ENCODE peak calls at places on chromosomes 16 and 17, in eight cellular contexts. U, C, L, G, N, O, B and D are unnamed samples.

GRCh38 chr16:6753553-6753952 is 579.1 kb upstream of the RBFOX1 start:
- DNase-seq in N (peak), C (no peak), O (no peak), B (no peak), G (no peak), U (no peak), L (no peak), D (peak)

GRCh38 chr17:50946223-50946890 is 80.2 kb upstream of the TOB1 start:
- DNase-seq in C (no peak), O (no peak), B (no peak), L (no peak), G (no peak), N (no peak), U (no peak), D (no peak)

GRCh38 chr16:72480926-72481325 is 309.0 kb upstream of the PMFBP1 start:
- DNase-seq in C (no peak), L (no peak), U (peak), O (peak), B (no peak), N (no peak), G (no peak), D (no peak)

GRCh38 chr16:19130852-19131808 is 17.4 kb downstream of the ITPRIPL2 start:
- DNase-seq in B (no peak), U (peak), O (peak), L (no peak), G (peak), C (peak), N (no peak), D (no peak)

GRCh38 chr17:71830916-71831315 is 289.9 kb upstream of the SOX9 start:
- DNase-seq in O (no peak), N (peak), U (no peak), B (no peak), C (no peak), L (no peak), G (no peak), D (no peak)

GRCh38 chr17:69716571-69716970 is 302.1 kb downstream of the MAP2K6 start:
- DNase-seq in U (no peak), N (no peak), O (no peak), L (no peak), C (no peak), G (no peak), B (no peak), D (peak)

GRCh38 chr16:31876955-31877828 is 3.6 kb downstream of the ZNF267 start:
- DNase-seq in N (no peak), O (peak), C (peak), U (peak), B (peak), L (peak), G (no peak), D (no peak)

GRCh38 chr16:27405546-27406451 is 3.8 kb downstream of the IL21R start:
- DNase-seq in N (no peak), O (peak), C (no peak), L (no peak), G (no peak), U (no peak), B (peak), D (no peak)

GRCh38 chr17:40598021-40598927 is 33.0 kb upstream of the CCR7 start:
- DNase-seq in L (no peak), U (no peak), N (no peak), C (no peak), B (no peak), O (no peak), G (no peak), D (no peak)

GRCh38 chr16:84699147-84699711 is 571 bp upstream of the USP10 start:
- DNase-seq in U (peak), L (no peak), N (no peak), B (no peak), C (no peak), G (no peak), O (no peak), D (peak)

GRCh38 chr16:50767197-50767596 is 25.3 kb downstream of the CYLD start:
- DNase-seq in O (no peak), C (no peak), G (no peak), L (no peak), B (no peak), N (no peak), U (no peak), D (no peak)

GRCh38 chr17:8375738-8376259 is 705 bp downstream of the KRABD2 start:
- DNase-seq in O (no peak), L (no peak), N (peak), U (peak), G (no peak), B (no peak), C (no peak), D (peak)

GRCh38 chr16:84277244-84277823 is 17.3 kb upstream of the WFDC1 start:
- DNase-seq in C (peak), N (peak), O (peak), B (peak), L (peak), G (no peak), U (peak), D (peak)

GRCh38 chr17:43769859-43770258 is 8.9 kb downstream of the DUSP3 start:
- DNase-seq in L (no peak), C (no peak), G (no peak), O (no peak), U (no peak), N (no peak), B (no peak), D (no peak)

GRCh38 chr16:9948933-9949332 is 233.3 kb downstream of the GRIN2A start:
- DNase-seq in L (no peak), N (no peak), U (no peak), G (no peak), O (no peak), B (no peak), C (no peak), D (no peak)

GRCh38 chr17:42436401-42436800 is 13.3 kb upstream of the CAVIN1 start:
- DNase-seq in U (peak), G (no peak), B (no peak), O (peak), N (no peak), C (peak), L (no peak), D (no peak)

GRCh38 chr17:40415390-40415789 is 2.3 kb downstream of the TOP2A start:
- DNase-seq in U (peak), G (peak), N (peak), O (peak), B (no peak), C (peak), L (no peak), D (peak)

GRCh38 chr17:32819787-32820186 is 57.1 kb downstream of the MYO1D start:
- DNase-seq in O (no peak), N (no peak), B (no peak), U (no peak), G (no peak), C (no peak), L (no peak), D (no peak)

GRCh38 chr17:78143214-78144145 is 2.7 kb upstream of the C17orf99 start:
- DNase-seq in L (no peak), C (no peak), U (no peak), N (no peak), B (no peak), O (no peak), G (no peak), D (no peak)

GRCh38 chr16:27749547-27749875 is 199.6 kb downstream of the KATNIP start:
- DNase-seq in G (no peak), B (no peak), L (no peak), N (no peak), O (no peak), U (no peak), C (no peak), D (no peak)

GRCh38 chr17:37742114-37742761 is 2.6 kb downstream of the HNF1B start:
- DNase-seq in B (no peak), O (no peak), L (no peak), G (no peak), U (peak), N (peak), C (no peak), D (no peak)

GRCh38 chr17:37506678-37507077 is 17.0 kb downstream of the DUSP14 start:
- DNase-seq in U (peak), N (peak), G (no peak), O (peak), C (no peak), L (no peak), B (no peak), D (peak)

GRCh38 chr16:75263963-75264445 is 12.6 kb upstream of the BCAR1 start:
- DNase-seq in G (no peak), L (no peak), C (no peak), B (no peak), U (peak), N (no peak), O (no peak), D (peak)

GRCh38 chr17:65797809-65798208 is 236.4 kb upstream of the AXIN2 start:
- DNase-seq in N (peak), B (no peak), U (peak), L (no peak), O (no peak), C (no peak), G (no peak), D (no peak)

GRCh38 chr16:50826797-50827316 is 85.0 kb downstream of the CYLD start:
- DNase-seq in G (no peak), C (no peak), O (no peak), N (no peak), L (no peak), B (no peak), U (no peak), D (no peak)

GRCh38 chr17:78133971-78134898 is 3.7 kb downstream of the TMC8 start:
- DNase-seq in U (peak), L (peak), C (no peak), N (peak), B (peak), G (no peak), O (peak), D (peak)

GRCh38 chr17:79843917-79844815 is 4.9 kb upstream of the CBX4 start:
- DNase-seq in B (no peak), N (peak), O (peak), U (peak), L (peak), G (no peak), C (peak), D (no peak)

GRCh38 chr16:78950768-78951167 is 649.8 kb downstream of the MAF start:
- DNase-seq in O (no peak), B (no peak), L (no peak), N (no peak), U (no peak), C (no peak), G (no peak), D (no peak)

GRCh38 chr17:43950554-43950953 is 3.2 kb downstream of the PYY start:
- DNase-seq in O (no peak), C (no peak), B (no peak), N (no peak), L (no peak), U (no peak), G (no peak), D (no peak)

GRCh38 chr16:67283826-67284555 is 4.7 kb downstream of the PLEKHG4 start:
- DNase-seq in U (no peak), G (no peak), O (no peak), B (no peak), N (no peak), L (no peak), C (no peak), D (no peak)

GRCh38 chr17:76278952-76279741 is 14.0 kb downstream of the UBALD2 start:
- DNase-seq in B (peak), U (peak), L (peak), C (peak), O (peak), G (peak), N (peak), D (peak)

GRCh38 chr17:17025621-17026020 is 16.6 kb upstream of the MPRIP start:
- DNase-seq in N (no peak), L (no peak), O (no peak), U (no peak), G (no peak), C (no peak), B (no peak), D (no peak)

GRCh38 chr17:40541060-40541872 is 24.0 kb downstream of the CCR7 start:
- DNase-seq in N (no peak), G (no peak), L (no peak), B (peak), U (no peak), O (no peak), C (no peak), D (no peak)

GRCh38 chr16:87043273-87044030 is 273.7 kb downstream of the C16orf95 start:
- DNase-seq in G (no peak), B (no peak), U (peak), O (peak), C (no peak), L (no peak), N (no peak), D (peak)